ENCODE peak calls at places on chromosomes 4 and X, in ten cellular contexts. D is CD4-positive, CD25-positive, alpha-beta regulatory T cell; I is esophagus muscularis mucosa; O is heart right ventricle; J is mesendoderm; X is SK-N-SH; E is right cardiac atrium; C is upper lobe of left lung; W is breast epithelium; U is naive thymus-derived CD4-positive, alpha-beta T cell. Z is an unnamed sample.
A peak's percentile ranks its signal among the peaks of the same experiment; 100 is the strongest.

GRCh38 chr4:29805245-29805644 is 914.9 kb upstream of the PCDH7 start:
- DNase-seq in D (no peak), I (no peak), O (no peak), J (peak; percentile 67), X (no peak), E (no peak), C (no peak), W (no peak), U (no peak), Z (no peak)

GRCh38 chr4:174592985-174593335 is 70.7 kb upstream of the HPGD start:
- DNase-seq in D (no peak), I (no peak), O (no peak), J (no peak), X (no peak), E (no peak), C (no peak), W (no peak), U (no peak), Z (no peak)

GRCh38 chr4:156954598-156954997 is 17.0 kb downstream of the PDGFC start:
- DNase-seq in D (no peak), I (no peak), O (no peak), J (no peak), X (no peak), E (no peak), C (no peak), W (no peak), U (no peak), Z (no peak)

GRCh38 chr4:143133966-143134365 is 50.8 kb upstream of the USP38 start:
- DNase-seq in D (no peak), I (no peak), O (no peak), J (no peak), X (no peak), E (no peak), C (no peak), W (no peak), U (no peak), Z (no peak)

GRCh38 chrX:155070663-155070974 is 317 bp downstream of the CMC4 start:
- DNase-seq in D (no peak), I (no peak), O (no peak), J (no peak), X (peak; percentile 48), E (no peak), C (no peak), W (no peak), U (peak; percentile 10), Z (no peak)

GRCh38 chr4:93221771-93222170 is 606.8 kb upstream of the ATOH1 start:
- DNase-seq in D (no peak), I (no peak), O (no peak), J (no peak), X (no peak), E (no peak), C (no peak), W (no peak), U (no peak), Z (no peak)

GRCh38 chr4:71217688-71218087 is 121.1 kb upstream of the SLC4A4 start:
- DNase-seq in D (no peak), I (no peak), O (no peak), J (no peak), X (no peak), E (no peak), C (no peak), W (no peak), U (no peak), Z (no peak)

GRCh38 chr4:81215219-81215892 is at the start of gene PRKG2:
- DNase-seq in D (no peak), I (no peak), O (no peak), J (peak; percentile 42), X (no peak), E (no peak), C (peak; percentile 24), W (no peak), U (no peak), Z (peak; percentile 38)

DNA sequence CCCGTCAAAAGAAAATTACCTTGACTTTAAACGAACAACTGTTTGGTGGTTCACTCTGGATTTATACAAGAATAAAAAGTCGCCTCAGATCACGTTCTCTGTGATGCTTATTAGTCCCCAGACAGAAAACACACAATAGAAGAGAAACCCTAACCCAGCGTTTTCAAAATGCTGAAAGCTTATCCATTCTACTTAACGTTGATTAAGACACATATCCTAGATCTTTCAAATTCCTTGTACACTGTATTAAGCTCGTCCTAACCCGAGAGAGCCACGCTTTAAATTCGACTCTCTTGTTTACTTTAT is 786 bp upstream of the PITX2 start:
- DNase-seq in D (no peak), I (no peak), O (no peak), J (no peak), X (no peak), E (no peak), C (no peak), W (no peak), U (no peak), Z (no peak)
- H3K27ac ChIP-seq in D (no peak overlapping the region), I (peak overlapping the region; percentile 80), O (no peak overlapping the region), J (no peak overlapping the region), X (no peak overlapping the region), E (no peak overlapping the region), C (no peak overlapping the region), W (no peak overlapping the region), U (no peak overlapping the region), Z (no peak overlapping the region)

GRCh38 chr4:173535165-173535737 is 5.2 kb upstream of the HAND2 start:
- DNase-seq in D (no peak), I (no peak), O (no peak), J (no peak), X (no peak), E (no peak), C (no peak), W (no peak), U (no peak), Z (no peak)

GRCh38 chr4:173534439-173534838 is 4.4 kb upstream of the HAND2 start:
- DNase-seq in D (no peak), I (no peak), O (no peak), J (no peak), X (peak; percentile 59), E (no peak), C (no peak), W (no peak), U (no peak), Z (no peak)

GRCh38 chr4:173536808-173537429 is 6.9 kb upstream of the HAND2 start:
- DNase-seq in D (no peak), I (no peak), O (no peak), J (peak; percentile 90), X (peak; percentile 72), E (peak; percentile 39), C (no peak), W (no peak), U (no peak), Z (no peak)

GRCh38 chr4:173537628-173538147 is 7.7 kb upstream of the HAND2 start:
- DNase-seq in D (no peak), I (no peak), O (no peak), J (peak; percentile 50), X (no peak), E (no peak), C (no peak), W (no peak), U (no peak), Z (no peak)

GRCh38 chr4:173535932-173536331 is 5.9 kb upstream of the HAND2 start:
- DNase-seq in D (no peak), I (no peak), O (no peak), J (no peak), X (no peak), E (no peak), C (no peak), W (no peak), U (no peak), Z (no peak)
- H3K4me3 ChIP-seq in D (no peak overlapping the region), I (no peak overlapping the region), O (no peak overlapping the region), J (no peak overlapping the region), X (peak overlapping the region; percentile 83), E (peak overlapping the region; percentile 15), C (no peak overlapping the region), W (no peak overlapping the region), U (no peak overlapping the region), Z (no peak overlapping the region)

DNA sequence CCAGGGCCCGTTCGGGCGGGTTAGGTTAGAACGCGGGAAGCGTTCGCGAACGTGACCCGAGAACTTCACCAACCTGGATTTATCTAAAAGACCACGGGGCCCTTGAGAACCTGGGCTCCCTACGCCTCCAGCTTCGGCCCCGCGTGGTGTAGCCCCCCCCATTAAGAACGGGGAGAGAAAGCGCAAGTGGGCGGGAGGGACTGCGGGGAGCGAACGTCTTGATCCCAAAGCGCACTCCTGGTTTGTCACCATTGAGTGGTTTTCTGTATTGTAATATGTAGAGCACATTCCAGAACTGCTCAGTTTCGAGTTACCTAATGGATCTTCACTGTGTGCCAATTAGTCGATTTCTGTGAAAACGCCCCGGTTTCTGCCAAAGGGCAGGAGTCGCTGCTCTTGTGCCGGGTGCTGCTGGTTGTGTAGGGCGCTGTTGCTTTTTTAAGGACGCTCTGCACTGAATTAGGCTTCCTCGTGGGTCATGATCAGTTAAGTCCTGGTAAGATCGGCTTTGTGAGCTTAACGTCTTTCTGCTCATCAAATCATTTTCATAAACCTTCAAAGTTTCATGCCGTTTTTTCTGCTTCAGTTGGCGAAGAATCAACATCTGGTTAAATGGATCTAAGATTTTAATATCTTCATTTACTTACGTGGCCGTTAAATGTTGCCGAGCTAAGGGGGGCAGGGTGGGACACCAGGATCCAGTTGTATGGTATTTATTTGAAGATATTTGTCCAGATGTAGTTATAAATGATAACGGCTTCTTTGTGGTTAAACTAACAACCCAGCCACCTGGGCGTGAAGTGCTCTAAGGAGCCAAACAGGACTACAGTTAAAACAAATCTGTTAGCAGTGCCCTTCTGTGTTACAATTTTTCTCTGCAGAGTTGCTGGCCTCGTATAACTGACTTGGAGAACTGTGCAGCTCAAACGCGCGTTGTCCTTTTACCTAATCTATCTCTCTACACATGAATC is 808 bp downstream of the MND1 start:
- DNase-seq in D (peak; percentile 12), I (no peak), O (peak; percentile 20), J (peak; percentile 86), X (peak; percentile 74), E (peak; percentile 33), C (no peak), W (no peak), U (peak; percentile 56), Z (no peak)
- H3K27ac ChIP-seq in D (peak overlapping the region; percentile 60), I (peak overlapping the region; percentile 48), O (no peak overlapping the region), J (peak overlapping the region; percentile 63), X (peak overlapping the region; percentile 51), E (no peak overlapping the region), C (peak overlapping the region; percentile 50), W (no peak overlapping the region), U (peak overlapping the region; percentile 60), Z (no peak overlapping the region)

GRCh38 chr4:98996056-98996941 is 778 bp downstream of the METAP1 start:
- DNase-seq in D (no peak), I (no peak), O (no peak), J (peak; percentile 59), X (peak; percentile 35), E (no peak), C (no peak), W (no peak), U (no peak), Z (peak; percentile 16)

GRCh38 chr4:98995183-98996055 is at the start of gene METAP1:
- DNase-seq in D (peak; percentile 94), I (peak; percentile 98), O (peak; percentile 94), J (peak; percentile 98), X (peak; percentile 98), E (peak; percentile 94), C (peak; percentile 97), W (peak; percentile 86), U (peak; percentile 97), Z (peak; percentile 89)

GRCh38 chr4:98994474-98995182 is 893 bp upstream of the METAP1 start:
- DNase-seq in D (no peak), I (no peak), O (no peak), J (no peak), X (no peak), E (no peak), C (no peak), W (no peak), U (no peak), Z (no peak)

GRCh38 chr4:98993419-98994071 is 2.0 kb upstream of the METAP1 start:
- DNase-seq in D (no peak), I (no peak), O (peak; percentile 37), J (no peak), X (no peak), E (peak; percentile 13), C (peak; percentile 83), W (no peak), U (no peak), Z (no peak)

GRCh38 chr4:98997176-98997575 is 1.7 kb downstream of the METAP1 start:
- DNase-seq in D (no peak), I (no peak), O (no peak), J (no peak), X (no peak), E (no peak), C (no peak), W (no peak), U (no peak), Z (no peak)
- H3K4me3 ChIP-seq in D (peak overlapping the region; percentile 94), I (no peak overlapping the region), O (peak overlapping the region; percentile 99), J (no peak overlapping the region), X (peak overlapping the region; percentile 95), E (no peak overlapping the region), C (peak overlapping the region; percentile 100), W (no peak overlapping the region), U (no peak overlapping the region), Z (no peak overlapping the region)